ENCODE peak calls at places on chromosomes 3 and 15, in seven cellular contexts. F is esophagus muscularis mucosa; U is PC-3; R is astrocyte; V is Karpas-422; Y is CD4-positive, alpha-beta memory T cell; D is bronchial epithelial cell. W is an unnamed sample.
A peak's percentile ranks its signal among the peaks of the same experiment; 100 is the strongest.

GRCh38 chr3:99920530-99921376 is 103.1 kb downstream of the CMSS1 start:
- DNase-seq in F (no peak), U (peak; percentile 45), R (no peak), V (no peak), Y (no peak), D (peak; percentile 92), W (peak; percentile 79)

GRCh38 chr3:10845839-10846656 is 30.0 kb downstream of the SLC6A11 start:
- DNase-seq in F (no peak), U (no peak), R (no peak), V (peak; percentile 76), Y (no peak), D (no peak), W (no peak)

GRCh38 chr15:88179562-88179961 is 77.0 kb downstream of the NTRK3 start:
- DNase-seq in F (no peak), U (no peak), R (no peak), V (peak; percentile 66), Y (no peak), D (no peak), W (no peak)

GRCh38 chr15:78317145-78317836 is 17.9 kb upstream of the SKIC8 start:
- DNase-seq in F (no peak), U (peak; percentile 52), R (no peak), V (no peak), Y (no peak), D (peak; percentile 29), W (peak; percentile 32)

GRCh38 chr3:32082727-32083126 is 23.7 kb upstream of the GPD1L start:
- DNase-seq in F (no peak), U (peak; percentile 14), R (peak; percentile 8), V (no peak), Y (no peak), D (no peak), W (no peak)

GRCh38 chr3:25218362-25218761 is 209.7 kb upstream of the RARB start:
- DNase-seq in F (no peak), U (no peak), R (no peak), V (no peak), Y (no peak), D (no peak), W (no peak)

GRCh38 chr3:24616138-24616829 is 121.6 kb upstream of the THRB start:
- DNase-seq in F (no peak), U (peak; percentile 8), R (no peak), V (no peak), Y (no peak), D (peak; percentile 54), W (no peak)

GRCh38 chr15:31241888-31242287 is 84.7 kb upstream of the KLF13 start:
- DNase-seq in F (no peak), U (no peak), R (no peak), V (no peak), Y (peak; percentile 83), D (no peak), W (no peak)

GRCh38 chr15:40055576-40056293 is 16.8 kb upstream of the SRP14 start:
- DNase-seq in F (no peak), U (no peak), R (no peak), V (no peak), Y (no peak), D (no peak), W (no peak)

GRCh38 chr3:13015286-13016082 is 57.7 kb downstream of the IQSEC1 start:
- DNase-seq in F (no peak), U (no peak), R (no peak), V (no peak), Y (peak; percentile 80), D (no peak), W (no peak)

GRCh38 chr3:61612211-61612995 is 51.0 kb downstream of the PTPRG start:
- DNase-seq in F (no peak), U (no peak), R (peak; percentile 26), V (no peak), Y (no peak), D (no peak), W (no peak)

GRCh38 chr3:54954019-54954418 is 26.2 kb upstream of the LRTM1 start:
- DNase-seq in F (no peak), U (peak; percentile 53), R (peak; percentile 94), V (no peak), Y (no peak), D (peak; percentile 43), W (peak; percentile 60)

GRCh38 chr3:158102660-158103085 is 3.5 kb downstream of the SHOX2 start:
- DNase-seq in F (no peak), U (no peak), R (no peak), V (no peak), Y (no peak), D (no peak), W (no peak)
- H3K4me3 ChIP-seq in F (no peak overlapping the region), U (no peak overlapping the region), R (no peak overlapping the region), V (no peak overlapping the region), Y (no peak overlapping the region), D (no peak overlapping the region), W (no peak overlapping the region)

GRCh38 chr15:74381190-74381453 is 13.7 kb upstream of the CYP11A1 start:
- DNase-seq in F (no peak), U (no peak), R (no peak), V (no peak), Y (no peak), D (no peak), W (no peak)
- H3K27me3 ChIP-seq in F (no peaks in the 10 kb centered on the region), U (no peaks in the 10 kb centered on the region), R (no peaks in the 10 kb centered on the region), V (no peaks in the 10 kb centered on the region), Y (no peaks in the 10 kb centered on the region), D (no peaks in the 10 kb centered on the region), W (no peaks in the 10 kb centered on the region)

DNA sequence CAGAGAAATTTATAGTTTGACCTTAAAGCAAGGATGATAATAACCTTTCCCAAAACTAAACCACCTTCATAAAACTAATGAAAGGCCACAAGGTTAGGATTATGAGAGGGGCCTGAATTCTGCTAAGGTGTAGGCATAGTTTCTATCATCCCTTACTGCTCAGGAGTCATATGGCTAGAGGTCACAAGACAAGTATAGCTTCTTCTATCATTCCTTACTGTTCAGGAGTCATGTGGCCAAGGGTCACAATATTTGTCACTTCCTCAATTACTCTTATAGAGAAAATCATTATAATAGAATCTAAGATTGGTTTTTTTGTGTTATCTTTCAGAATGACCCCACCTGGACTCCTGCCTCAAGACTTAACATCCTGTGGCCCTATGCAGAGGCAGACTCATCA is 36.6 kb downstream of the HERC1 start:
- DNase-seq in F (no peak), U (no peak), R (no peak), V (no peak), Y (no peak), D (no peak), W (no peak)
- H3K4me3 ChIP-seq in F (no peak overlapping the region), U (no peak overlapping the region), R (no peak overlapping the region), V (no peak overlapping the region), Y (no peak overlapping the region), D (no peak overlapping the region), W (no peak overlapping the region)

GRCh38 chr3:71850654-71851053 is 65.7 kb upstream of the PROK2 start:
- DNase-seq in F (peak; percentile 4), U (no peak), R (no peak), V (no peak), Y (no peak), D (no peak), W (no peak)

GRCh38 chr3:71851878-71852277 is 66.9 kb upstream of the PROK2 start:
- DNase-seq in F (no peak), U (no peak), R (no peak), V (no peak), Y (no peak), D (no peak), W (no peak)

GRCh38 chr3:71847794-71848193 is 62.8 kb upstream of the PROK2 start:
- DNase-seq in F (peak; percentile 72), U (no peak), R (no peak), V (no peak), Y (no peak), D (no peak), W (no peak)

GRCh38 chr3:71846189-71846588 is 61.2 kb upstream of the PROK2 start:
- DNase-seq in F (peak; percentile 29), U (no peak), R (no peak), V (no peak), Y (no peak), D (peak; percentile 49), W (no peak)

DNA sequence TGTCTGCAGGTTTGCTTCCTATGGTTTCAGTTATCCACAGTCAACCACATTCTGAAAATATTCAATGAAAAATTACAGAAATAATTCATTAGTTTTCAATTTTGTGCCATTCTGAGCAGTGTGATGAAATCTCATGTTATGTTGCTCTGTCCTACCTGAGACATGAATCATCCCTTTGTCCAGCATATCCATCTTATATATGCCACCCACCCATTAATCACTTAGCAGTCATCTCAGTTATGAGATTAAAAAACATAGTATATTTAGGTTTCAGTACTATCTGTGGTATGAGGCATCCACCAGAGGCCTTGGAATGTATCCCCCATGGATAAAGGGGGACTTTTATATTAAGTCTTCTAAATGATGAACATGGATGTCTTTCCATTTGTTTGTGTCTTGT is 64.7 kb upstream of the PROK2 start:
- DNase-seq in F (no peak), U (no peak), R (no peak), V (no peak), Y (no peak), D (peak; percentile 65), W (no peak)
- H3K27me3 ChIP-seq in F (no peaks in the 10 kb centered on the region), U (peaks cover 54% of the 10 kb centered on the region), R (peaks cover 4% of the 10 kb centered on the region), V (no peaks in the 10 kb centered on the region), Y (no peaks in the 10 kb centered on the region), D (no peaks in the 10 kb centered on the region), W (no peaks in the 10 kb centered on the region)

GRCh38 chr15:49901867-49902775 is 216.9 kb downstream of the ATP8B4 start:
- DNase-seq in F (no peak), U (peak; percentile 22), R (peak; percentile 32), V (no peak), Y (no peak), D (peak; percentile 23), W (no peak)
- H3K4me3 ChIP-seq in F (peak overlapping the region; percentile 0), U (no peak overlapping the region), R (no peak overlapping the region), V (no peak overlapping the region), Y (no peak overlapping the region), D (no peak overlapping the region), W (no peak overlapping the region)

DNA sequence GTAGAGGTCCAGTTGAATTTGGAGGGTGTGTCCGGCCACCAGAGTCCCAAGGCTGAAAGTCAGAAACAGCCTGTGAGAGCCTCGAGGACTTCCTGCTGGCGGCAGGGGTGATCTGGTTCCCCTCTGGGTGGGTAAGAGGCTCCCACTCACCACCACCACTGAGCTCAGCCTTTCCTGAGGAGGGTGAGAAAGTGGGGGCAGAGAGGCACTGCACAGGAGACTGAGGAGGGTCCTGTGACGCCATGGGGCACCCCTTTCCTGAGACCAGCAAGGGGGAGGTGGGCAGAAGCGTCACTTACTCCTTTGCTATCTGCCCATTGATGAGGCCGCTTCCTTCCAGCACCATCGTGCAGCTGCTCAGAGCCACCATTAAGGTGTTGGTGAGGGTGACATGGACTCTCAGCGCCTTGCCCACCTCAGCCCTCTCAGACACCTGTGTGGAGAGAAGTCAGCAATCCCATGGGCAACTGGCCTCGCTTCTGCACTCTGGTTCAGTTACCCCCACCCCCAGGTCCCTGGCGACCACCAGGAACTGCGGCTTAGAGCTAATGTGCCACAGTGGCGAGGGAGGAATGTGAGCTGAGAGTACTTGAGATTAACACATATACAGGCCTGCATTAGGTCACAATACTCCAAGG is 10.0 kb upstream of the TGM5 start:
- DNase-seq in F (no peak), U (no peak), R (no peak), V (no peak), Y (no peak), D (no peak), W (no peak)
- H3K27me3 ChIP-seq in F (no peaks in the 10 kb centered on the region), U (no peaks in the 10 kb centered on the region), R (peaks cover 25% of the 10 kb centered on the region), V (no peaks in the 10 kb centered on the region), Y (no peaks in the 10 kb centered on the region), D (peaks cover 2% of the 10 kb centered on the region), W (no peaks in the 10 kb centered on the region)

W was measured in MG63.